ENCODE peak calls at places on chromosome 4, in six cellular contexts. R, G, V, L, Q and O are unnamed samples.

GRCh38 chr4:22463179-22463578 is 52.7 kb downstream of the ADGRA3 start:
- ATAC-seq in R (no peak), G (no peak), V (peak), L (no peak), Q (no peak), O (no peak)

GRCh38 chr4:150302553-150302952 is 224.3 kb downstream of the DCLK2 start:
- ATAC-seq in R (peak), G (peak), V (no peak), L (peak), Q (peak), O (peak)

GRCh38 chr4:26252349-26252748 is 68.5 kb upstream of the RBPJ start:
- ATAC-seq in R (no peak), G (no peak), V (peak), L (no peak), Q (peak), O (no peak)

GRCh38 chr4:7621252-7621651 is 186.5 kb upstream of the PSAPL1 start:
- ATAC-seq in R (no peak), G (no peak), V (no peak), L (no peak), Q (no peak), O (no peak)

GRCh38 chr4:94519019-94519418 is 67.3 kb downstream of the PDLIM5 start:
- ATAC-seq in R (no peak), G (peak), V (peak), L (peak), Q (no peak), O (no peak)

GRCh38 chr4:152356428-152357034 is 179.4 kb downstream of the FBXW7 start:
- ATAC-seq in R (no peak), G (no peak), V (no peak), L (no peak), Q (peak), O (no peak)

GRCh38 chr4:6815029-6815836 is 32.7 kb downstream of the KIAA0232 start:
- ATAC-seq in R (no peak), G (no peak), V (no peak), L (no peak), Q (no peak), O (no peak)

GRCh38 chr4:139735381-139736256 is 70.0 kb downstream of the MGST2 start:
- ATAC-seq in R (no peak), G (no peak), V (no peak), L (peak), Q (no peak), O (no peak)

GRCh38 chr4:76539979-76540378 is 105.0 kb downstream of the SHROOM3 start:
- ATAC-seq in R (no peak), G (no peak), V (no peak), L (no peak), Q (no peak), O (no peak)
- TF ChIP-seq EP300 in R (no peak), G (no peak), V (no peak), L (no peak), Q (no peak), O (no peak)

GRCh38 chr4:185654965-185655554 is 119.8 kb upstream of the PDLIM3 start:
- ATAC-seq in R (no peak), G (no peak), V (no peak), L (no peak), Q (no peak), O (no peak)
- TF ChIP-seq EP300 in R (no peak), G (no peak), V (no peak), L (no peak), Q (no peak), O (no peak)

DNA sequence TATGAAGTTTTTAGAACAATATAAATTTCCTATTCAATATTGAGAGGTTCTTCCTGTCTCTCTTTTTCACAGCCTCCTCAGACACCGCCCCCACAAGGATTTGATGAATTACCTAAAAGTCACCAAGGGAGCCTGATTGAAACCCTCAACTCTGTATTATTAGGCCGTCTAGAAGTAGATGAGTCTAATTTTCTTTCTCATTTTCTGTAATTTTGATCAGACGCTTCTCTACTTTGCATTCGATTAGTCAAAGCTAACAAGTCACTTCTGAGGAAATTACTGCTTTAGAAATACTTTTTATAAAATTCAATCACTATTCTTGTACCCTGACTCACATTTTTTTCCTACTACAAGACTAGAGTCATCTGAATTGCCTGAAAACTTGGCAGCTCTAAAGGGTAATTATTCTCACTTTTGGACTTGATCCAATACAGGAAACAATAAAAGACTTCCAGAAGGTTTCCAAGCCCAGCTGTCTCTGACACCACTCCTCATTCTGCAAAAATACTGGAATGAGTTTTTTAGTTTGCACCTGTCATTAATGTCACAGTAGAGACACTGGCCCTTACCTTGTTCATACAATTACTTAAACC is 111.2 kb downstream of the ELOVL6 start:
- ATAC-seq in R (no peak), G (no peak), V (no peak), L (peak), Q (no peak), O (no peak)
- TF ChIP-seq EP300 in R (no peak), G (no peak), V (no peak), L (no peak), Q (no peak), O (no peak)

DNA sequence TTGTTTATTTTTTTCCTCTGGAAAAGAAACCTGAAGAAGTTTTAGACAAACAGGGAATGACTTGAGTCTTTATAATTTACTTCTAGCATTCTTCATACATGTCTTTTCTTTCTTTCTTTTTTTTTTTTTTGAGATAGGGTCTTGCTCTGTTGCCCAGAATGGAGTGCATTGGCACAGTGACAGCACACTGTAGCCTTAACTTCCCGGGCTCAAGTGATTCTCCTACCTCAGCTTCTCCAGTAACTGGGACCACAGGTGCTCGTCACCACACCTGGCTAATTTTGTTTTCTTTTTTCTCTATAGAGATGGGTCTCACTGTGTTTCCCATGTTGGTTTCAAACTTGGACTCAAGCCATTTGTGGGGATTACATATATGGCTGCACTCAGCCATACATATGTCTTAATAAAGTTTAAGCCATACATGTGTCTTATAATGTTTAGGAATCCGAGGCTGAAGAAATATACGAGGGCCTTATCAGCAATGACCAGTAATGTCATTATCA is 71.8 kb downstream of the RAPGEF2 start:
- ATAC-seq in R (peak), G (peak), V (no peak), L (no peak), Q (no peak), O (no peak)
- TF ChIP-seq EP300 in R (no peak), G (no peak), V (no peak), L (no peak), Q (no peak), O (no peak)

GRCh38 chr4:144450526-144450925 is 195.4 kb upstream of the HHIP start:
- ATAC-seq in R (no peak), G (no peak), V (no peak), L (no peak), Q (no peak), O (no peak)
- TF ChIP-seq EP300 in R (no peak), G (no peak), V (no peak), L (no peak), Q (no peak), O (no peak)

GRCh38 chr4:113760852-113761681 is 471 bp downstream of the CAMK2D start:
- ATAC-seq in R (peak), G (no peak), V (peak), L (peak), Q (peak), O (peak)

GRCh38 chr4:113761682-113762060 is at the start of gene CAMK2D:
- ATAC-seq in R (peak), G (peak), V (peak), L (peak), Q (peak), O (peak)

GRCh38 chr4:113762061-113762850 is 718 bp upstream of the CAMK2D start:
- ATAC-seq in R (peak), G (peak), V (peak), L (peak), Q (peak), O (peak)

GRCh38 chr4:113764720-113765264 is 3.3 kb upstream of the CAMK2D start:
- ATAC-seq in R (no peak), G (no peak), V (no peak), L (no peak), Q (no peak), O (no peak)

DNA sequence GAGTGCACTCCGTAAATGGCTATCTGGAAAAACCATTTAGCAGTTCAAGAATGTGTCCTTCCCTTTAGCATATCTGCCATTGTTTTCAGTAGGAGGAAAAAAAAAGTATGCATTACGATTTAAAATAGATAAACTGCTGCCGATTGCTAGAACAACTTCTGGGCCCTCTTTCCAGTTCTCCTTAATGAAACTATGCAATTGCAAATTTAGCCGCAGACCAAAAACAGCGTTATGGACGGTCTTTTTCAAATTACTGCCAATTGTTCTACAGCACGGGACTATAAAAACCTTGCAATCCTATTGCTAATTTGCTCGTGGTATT is 1.3 kb upstream of the CAMK2D start:
- ATAC-seq in R (no peak), G (no peak), V (no peak), L (no peak), Q (no peak), O (no peak)
- TF ChIP-seq EP300 in R (no peak), G (no peak), V (no peak), L (no peak), Q (no peak), O (no peak)

GRCh38 chr4:138671606-138672084 is 343.9 kb upstream of the NOCT start:
- ATAC-seq in R (no peak), G (peak), V (no peak), L (no peak), Q (no peak), O (no peak)
- TF ChIP-seq EP300 in R (no peak), G (peak), V (no peak), L (no peak), Q (no peak), O (no peak)

GRCh38 chr4:17511950-17512795 is at the start of gene QDPR:
- ATAC-seq in R (peak), G (peak), V (peak), L (peak), Q (peak), O (peak)
- TF ChIP-seq EP300 in R (no peak), G (no peak), V (no peak), L (no peak), Q (no peak), O (no peak)

GRCh38 chr4:165799384-165799815 is 73.6 kb upstream of the TLL1 start:
- ATAC-seq in R (no peak), G (no peak), V (no peak), L (peak), Q (no peak), O (no peak)

GRCh38 chr4:165805406-165805805 is 67.6 kb upstream of the TLL1 start:
- ATAC-seq in R (no peak), G (no peak), V (no peak), L (no peak), Q (no peak), O (no peak)

GRCh38 chr4:165803005-165803404 is 70.0 kb upstream of the TLL1 start:
- ATAC-seq in R (no peak), G (no peak), V (no peak), L (no peak), Q (no peak), O (no peak)

GRCh38 chr4:165806613-165807012 is 66.4 kb upstream of the TLL1 start:
- ATAC-seq in R (no peak), G (no peak), V (no peak), L (no peak), Q (no peak), O (no peak)

DNA sequence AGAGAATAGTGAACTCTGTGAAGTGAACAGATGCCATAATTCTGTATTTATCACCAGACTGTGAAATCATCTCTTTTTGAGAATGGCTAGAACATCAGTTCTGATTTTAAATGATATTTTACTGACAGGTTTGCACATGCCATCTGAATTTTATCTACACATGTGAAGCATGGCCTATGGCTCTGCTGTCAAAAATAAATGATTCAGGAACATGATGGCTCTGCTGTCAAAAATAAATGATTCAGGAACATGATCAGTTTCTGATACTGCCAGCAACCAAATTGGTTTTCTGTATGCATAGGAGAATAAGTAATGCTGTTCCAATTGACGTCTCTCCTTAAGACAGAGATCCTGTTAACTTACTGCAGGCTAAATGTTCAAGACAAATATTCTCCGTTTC is 70.6 kb upstream of the TLL1 start:
- ATAC-seq in R (no peak), G (no peak), V (no peak), L (no peak), Q (no peak), O (no peak)
- TF ChIP-seq EP300 in R (no peak), G (no peak), V (no peak), L (no peak), Q (no peak), O (no peak)